ENCODE peak calls at places on chromosomes 5 and 9, in six cellular contexts. L is effector CD4-positive, alpha-beta T cell; A is A549; I is breast epithelium; N is mesendoderm; P is AML-193. D is an unnamed sample.

GRCh38 chr5:9516591-9516990 is 29.3 kb downstream of the SEMA5A start:
- DNase-seq in N (peak; percentile 70), A (no peak), P (no peak), L (no peak), I (no peak), D (no peak)

GRCh38 chr9:21969011-21969935 is 24.9 kb downstream of the CDKN2A start:
- DNase-seq in N (peak; percentile 87), I (no peak), A (no peak), L (no peak), P (no peak), D (no peak)

GRCh38 chr5:73153513-73153912 is 19.5 kb upstream of the TMEM174 start:
- DNase-seq in N (no peak), P (no peak), I (no peak), L (no peak), A (no peak), D (no peak)

GRCh38 chr9:123620258-123620657 is 264.3 kb downstream of the CRB2 start:
- DNase-seq in N (no peak), A (peak; percentile 9), P (no peak), L (no peak), I (no peak), D (no peak)

GRCh38 chr5:133287500-133287899 is 235.7 kb downstream of the HSPA4 start:
- DNase-seq in P (peak; percentile 26), L (no peak), N (peak; percentile 38), A (peak; percentile 39), I (no peak), D (peak; percentile 44)

GRCh38 chr5:165135551-165135950 is 1630.1 kb downstream of the MAT2B start:
- DNase-seq in A (no peak), N (peak; percentile 68), L (no peak), P (no peak), I (no peak), D (no peak)

GRCh38 chr5:72498284-72498683 is 8.9 kb downstream of the ZNF366 start:
- DNase-seq in A (no peak), P (no peak), L (no peak), I (no peak), N (no peak), D (no peak)

GRCh38 chr9:98520221-98520920 is 188.4 kb downstream of the GABBR2 start:
- DNase-seq in N (no peak), A (no peak), L (no peak), P (no peak), I (no peak), D (no peak)

GRCh38 chr9:4596165-4596922 is 65.8 kb upstream of the PLPP6 start:
- DNase-seq in L (peak; percentile 32), N (peak; percentile 18), P (no peak), I (no peak), A (no peak), D (no peak)

GRCh38 chr5:167644619-167645018 is 646.8 kb upstream of the WWC1 start:
- DNase-seq in N (no peak), P (no peak), I (no peak), L (no peak), A (no peak), D (no peak)

GRCh38 chr5:115589043-115589442 is 13.2 kb downstream of the TICAM2 start:
- DNase-seq in I (no peak), A (no peak), P (no peak), L (no peak), N (no peak), D (no peak)

GRCh38 chr5:137234973-137235943 is 263.9 kb downstream of the SPOCK1 start:
- DNase-seq in L (no peak), I (no peak), P (no peak), A (no peak), N (no peak), D (no peak)

GRCh38 chr5:95866431-95867063 is 44.0 kb upstream of the GLRX start:
- DNase-seq in P (no peak), I (no peak), L (no peak), N (no peak), A (no peak), D (no peak)

GRCh38 chr9:5493597-5494511 is 16.5 kb upstream of the PDCD1LG2 start:
- DNase-seq in A (no peak), L (no peak), P (peak; percentile 55), N (no peak), I (no peak), D (no peak)

GRCh38 chr5:127909078-127909477 is 174.5 kb upstream of the SLC12A2 start:
- DNase-seq in I (no peak), A (peak; percentile 39), L (no peak), N (peak; percentile 83), P (peak; percentile 70), D (no peak)

GRCh38 chr5:68547621-68548020 is 332.1 kb downstream of the PIK3R1 start:
- DNase-seq in I (no peak), L (no peak), N (no peak), A (no peak), P (no peak), D (no peak)

GRCh38 chr9:70672136-70672535 is 257.7 kb upstream of the KLF9 start:
- DNase-seq in P (no peak), I (no peak), A (no peak), N (no peak), L (no peak), D (no peak)

GRCh38 chr9:109403116-109403515 is 82.3 kb upstream of the EPB41L4B start:
- DNase-seq in L (no peak), P (no peak), I (no peak), N (no peak), A (no peak), D (no peak)

GRCh38 chr9:113454914-113455761 is 8.4 kb upstream of the RGS3 start:
- DNase-seq in P (no peak), N (peak; percentile 96), A (no peak), L (no peak), I (no peak), D (no peak)

GRCh38 chr9:78788101-78788500 is 491.2 kb downstream of the PSAT1 start:
- DNase-seq in A (no peak), L (no peak), P (no peak), N (no peak), I (no peak), D (no peak)

GRCh38 chr9:95505676-95506437 is 10.9 kb downstream of the PTCH1 start:
- DNase-seq in L (no peak), P (no peak), I (no peak), N (peak; percentile 78), A (peak; percentile 42), D (peak; percentile 71)

GRCh38 chr5:173615884-173616576 is 420 bp downstream of the BOD1 start:
- DNase-seq in I (peak; percentile 48), L (peak; percentile 62), P (peak; percentile 63), A (peak; percentile 72), N (peak; percentile 90), D (peak; percentile 69)

GRCh38 chr9:109113892-109114609 is 5.7 kb downstream of the TMEM245 start:
- DNase-seq in A (no peak), L (no peak), P (no peak), N (no peak), I (no peak), D (no peak)

GRCh38 chr5:164360589-164360988 is 855.2 kb downstream of the MAT2B start:
- DNase-seq in A (no peak), I (no peak), L (no peak), N (no peak), P (no peak), D (no peak)

GRCh38 chr5:80103375-80103774 is 68.2 kb downstream of the THBS4 start:
- DNase-seq in I (no peak), P (no peak), N (no peak), L (no peak), A (no peak), D (no peak)

GRCh38 chr5:40628428-40628827 is 51.3 kb upstream of the PTGER4 start:
- DNase-seq in A (no peak), I (no peak), P (peak; percentile 84), N (no peak), L (no peak), D (no peak)

GRCh38 chr5:108379722-108380530 is 2.0 kb downstream of the FBXL17 start:
- DNase-seq in A (no peak), I (no peak), P (peak; percentile 9), L (peak; percentile 6), N (no peak), D (no peak)

GRCh38 chr9:94812343-94812742 is 85.8 kb downstream of the AOPEP start:
- DNase-seq in N (no peak), P (no peak), A (peak; percentile 33), L (no peak), I (peak; percentile 45), D (no peak)

GRCh38 chr9:133119461-133120342 is 1.3 kb downstream of the RALGDS start:
- DNase-seq in N (no peak), L (no peak), I (peak; percentile 63), A (no peak), P (no peak), D (no peak)

GRCh38 chr5:113119271-113119924 is 142.8 kb downstream of the DCP2 start:
- DNase-seq in P (no peak), A (no peak), L (no peak), I (no peak), N (peak; percentile 13), D (no peak)

GRCh38 chr5:74251106-74252032 is 389.2 kb downstream of the ENC1 start:
- DNase-seq in I (peak; percentile 29), L (no peak), P (peak; percentile 70), A (no peak), N (peak; percentile 88), D (no peak)

GRCh38 chr9:121658166-121658565 is 6.7 kb downstream of the DAB2IP start:
- DNase-seq in L (no peak), A (no peak), N (no peak), P (no peak), I (no peak), D (no peak)

GRCh38 chr5:158451203-158451982 is 592.4 kb upstream of the CLINT1 start:
- DNase-seq in P (no peak), A (no peak), L (no peak), I (no peak), N (peak; percentile 25), D (no peak)

GRCh38 chr9:19720374-19720773 is 68.5 kb downstream of the SLC24A2 start:
- DNase-seq in P (no peak), A (no peak), L (no peak), N (peak; percentile 51), I (no peak), D (no peak)

GRCh38 chr5:180813418-180813817 is 10.8 kb upstream of the MGAT1 start:
- DNase-seq in N (no peak), A (no peak), I (no peak), P (no peak), L (no peak), D (no peak)

GRCh38 chr9:100428871-100429654 is 2.1 kb downstream of the MSANTD3 start:
- DNase-seq in L (no peak), P (no peak), N (peak; percentile 56), I (no peak), A (peak; percentile 95), D (peak; percentile 42)

GRCh38 chr5:131272365-131273123 is 8.7 kb downstream of the CDC42SE2 start:
- DNase-seq in P (no peak), A (no peak), L (no peak), N (no peak), I (no peak), D (no peak)

GRCh38 chr9:136086951-136087740 is 7.9 kb downstream of the NACC2 start:
- DNase-seq in I (no peak), L (no peak), P (no peak), N (no peak), A (no peak), D (peak; percentile 13)

GRCh38 chr5:163653526-163653925 is 148.1 kb downstream of the MAT2B start:
- DNase-seq in P (no peak), N (no peak), I (no peak), L (no peak), A (no peak), D (no peak)

D was measured in HuH-7.5.